ENCODE peak calls at places on chromosomes 7 and 10, in four cellular contexts. One of them, this sample, is unnamed.

GRCh38 chr7:116229359-116229758 is 19.0 kb downstream of the TES start:
- DNase-seq in K562: no peak
- DNase-seq in SK-N-SH: no peak
- DNase-seq in GM12878: no peak
- DNase-seq in this sample: no peak

GRCh38 chr7:114910787-114911186 is 11.1 kb upstream of the MDFIC start:
- DNase-seq in K562: no peak
- DNase-seq in SK-N-SH: no peak
- DNase-seq in GM12878: no peak
- DNase-seq in this sample: no peak

GRCh38 chr7:124208173-124208572 is 175.3 kb upstream of the TMEM229A start:
- DNase-seq in K562: no peak
- DNase-seq in SK-N-SH: no peak
- DNase-seq in GM12878: no peak
- DNase-seq in this sample: no peak

GRCh38 chr7:112202819-112203218 is 3.4 kb downstream of the DOCK4 start:
- DNase-seq in K562: no peak
- DNase-seq in SK-N-SH: peak; percentile 30
- DNase-seq in GM12878: no peak
- DNase-seq in this sample: no peak

GRCh38 chr7:128704909-128705308 is 32.8 kb downstream of the GARIN1A start:
- DNase-seq in K562: no peak
- DNase-seq in SK-N-SH: no peak
- DNase-seq in GM12878: no peak
- DNase-seq in this sample: no peak

GRCh38 chr10:97081621-97082235 is 104.0 kb downstream of the SLIT1 start:
- DNase-seq in K562: peak; percentile 77
- DNase-seq in SK-N-SH: no peak
- DNase-seq in GM12878: no peak
- DNase-seq in this sample: peak; percentile 34

GRCh38 chr10:60176900-60177299 is 212.8 kb downstream of the ANK3 start:
- DNase-seq in K562: no peak
- DNase-seq in SK-N-SH: no peak
- DNase-seq in GM12878: no peak
- DNase-seq in this sample: no peak

GRCh38 chr10:59517961-59518360 is 155.6 kb upstream of the FAM13C start:
- DNase-seq in K562: no peak
- DNase-seq in SK-N-SH: no peak
- DNase-seq in GM12878: no peak
- DNase-seq in this sample: no peak

GRCh38 chr7:44292876-44293560 is 32.4 kb downstream of the CAMK2B start:
- DNase-seq in K562: no peak
- DNase-seq in SK-N-SH: no peak
- DNase-seq in GM12878: no peak
- DNase-seq in this sample: no peak

GRCh38 chr10:119567978-119568377 is 25.5 kb upstream of the RGS10 start:
- DNase-seq in K562: no peak
- DNase-seq in SK-N-SH: no peak
- DNase-seq in GM12878: no peak
- DNase-seq in this sample: no peak

GRCh38 chr7:17498230-17498629 is 199.8 kb downstream of the AHR start:
- DNase-seq in K562: no peak
- DNase-seq in SK-N-SH: no peak
- DNase-seq in GM12878: no peak
- DNase-seq in this sample: no peak

GRCh38 chr10:65341323-65341922 is 1584.4 kb upstream of the LRRTM3 start:
- DNase-seq in K562: no peak
- DNase-seq in SK-N-SH: no peak
- DNase-seq in GM12878: no peak
- DNase-seq in this sample: no peak

GRCh38 chr7:1562126-1562525 is 6.1 kb upstream of the TMEM184A start:
- DNase-seq in K562: no peak
- DNase-seq in SK-N-SH: peak; percentile 56
- DNase-seq in GM12878: no peak
- DNase-seq in this sample: no peak

DNA sequence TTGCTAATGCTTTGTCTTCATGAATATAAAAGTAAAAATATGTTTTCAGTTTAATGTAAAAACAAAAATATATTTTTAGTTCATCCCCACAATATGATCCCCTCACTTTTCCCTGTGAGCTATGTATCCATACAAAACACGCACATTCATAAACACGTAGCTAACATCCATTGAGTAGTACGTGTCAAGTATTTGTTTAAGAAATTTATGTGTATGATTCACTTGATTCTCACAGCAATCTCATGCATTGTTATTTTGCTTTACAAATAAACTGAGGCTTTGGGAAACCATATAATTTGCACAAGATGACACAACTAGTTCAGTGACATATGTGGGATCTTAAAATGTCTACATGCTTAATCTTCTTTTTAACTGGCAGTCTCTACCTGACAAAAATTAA is 329.6 kb upstream of the SEMA3C start:
- DNase-seq in K562: no peak
- DNase-seq in SK-N-SH: no peak
- DNase-seq in GM12878: no peak
- DNase-seq in this sample: no peak
- TF ChIP-seq YY1 in K562: no peak
- TF ChIP-seq YY1 in SK-N-SH: no peak
- TF ChIP-seq YY1 in GM12878: no peak
- TF ChIP-seq YY1 in this sample: no peak

DNA sequence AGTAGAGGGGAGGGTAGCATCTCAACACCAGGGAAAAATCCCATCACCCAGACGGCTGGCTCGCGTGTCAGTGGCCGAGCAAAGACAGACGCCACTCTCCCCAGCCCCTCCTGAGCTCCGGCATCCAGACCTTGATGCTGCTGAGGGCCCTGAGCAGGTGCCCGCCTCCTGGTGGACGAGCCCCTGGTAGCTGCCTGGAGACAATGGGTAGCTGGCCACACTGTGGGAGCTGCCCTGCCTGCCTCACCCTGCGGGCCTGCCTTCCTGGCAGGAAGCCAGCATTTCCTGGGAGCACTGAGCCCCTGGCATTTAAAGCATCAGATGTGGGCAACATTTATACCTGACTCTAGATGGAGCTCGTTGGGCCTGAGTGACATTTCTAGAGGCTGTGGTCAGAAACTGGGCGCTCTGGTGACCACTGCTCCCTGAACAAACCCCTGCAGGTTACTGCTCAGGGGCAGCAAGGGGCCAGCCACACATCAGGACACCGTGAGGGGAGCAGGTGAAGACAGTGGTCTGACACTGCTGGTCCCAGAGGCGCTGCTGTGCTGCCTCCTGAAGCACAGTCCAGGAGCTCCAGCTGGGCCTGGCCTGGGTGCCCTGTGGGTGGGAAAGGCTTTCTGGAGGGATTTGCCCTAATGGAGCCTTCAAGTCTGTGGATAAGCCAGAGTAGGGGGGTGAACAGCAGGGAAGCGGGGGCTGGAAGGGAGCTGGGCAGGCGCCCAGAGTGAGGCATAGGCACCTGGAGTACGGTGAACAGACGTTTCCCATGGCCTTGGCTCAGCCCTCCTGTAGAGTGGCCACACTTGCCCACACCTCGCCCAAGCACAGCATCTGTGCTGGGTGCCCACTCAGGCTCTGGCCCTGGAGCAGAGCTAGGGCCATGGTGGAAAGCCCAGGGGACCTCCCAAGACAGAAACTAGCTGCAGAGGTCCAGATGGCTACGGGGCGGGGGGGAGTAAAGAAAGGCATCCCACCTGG is 138.7 kb downstream of the MAPK8 start:
- DNase-seq in K562: no peak
- DNase-seq in SK-N-SH: peak; percentile 70
- DNase-seq in GM12878: no peak
- DNase-seq in this sample: no peak
- TF ChIP-seq ZBTB33 in K562: no peak
- TF ChIP-seq ZBTB33 in SK-N-SH: no peak
- TF ChIP-seq ZBTB33 in GM12878: no peak
- TF ChIP-seq ZBTB33 in this sample: no peak

DNA sequence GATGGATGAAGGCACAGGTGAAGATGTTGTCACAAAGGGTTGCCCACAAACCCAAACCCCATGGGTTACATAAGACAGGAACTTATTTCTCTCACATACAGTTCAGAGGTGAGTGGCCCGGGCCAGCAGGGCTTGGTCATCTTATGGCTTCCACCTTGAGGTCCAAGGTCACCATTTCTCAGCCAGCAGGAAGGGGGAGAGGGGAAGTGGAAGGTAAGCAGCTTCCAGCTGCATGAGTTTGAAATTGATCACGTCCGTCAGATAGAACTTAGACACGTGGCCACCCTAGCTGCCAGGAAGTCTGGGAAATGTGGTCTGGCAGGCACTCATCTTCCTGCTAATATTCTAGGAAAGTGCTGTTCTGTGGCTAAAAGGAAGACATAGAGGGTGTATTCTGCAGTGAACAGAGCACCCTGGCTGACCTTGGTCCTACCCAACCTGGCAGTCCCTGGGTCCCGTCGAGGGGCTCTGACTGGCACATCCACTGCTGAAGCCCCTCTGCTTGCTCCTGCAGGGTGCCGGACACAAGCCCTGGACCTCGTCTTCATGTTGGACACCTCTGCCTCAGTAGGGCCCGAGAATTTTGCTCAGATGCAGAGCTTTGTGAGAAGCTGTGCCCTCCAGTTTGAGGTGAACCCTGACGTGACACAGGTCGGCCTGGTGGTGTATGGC is 49.5 kb downstream of the VWA2 start:
- DNase-seq in K562: no peak
- DNase-seq in SK-N-SH: no peak
- DNase-seq in GM12878: no peak
- DNase-seq in this sample: no peak
- TF ChIP-seq RAD21 in K562: no peak
- TF ChIP-seq RAD21 in SK-N-SH: no peak
- TF ChIP-seq RAD21 in GM12878: no peak
- TF ChIP-seq RAD21 in this sample: no peak

DNA sequence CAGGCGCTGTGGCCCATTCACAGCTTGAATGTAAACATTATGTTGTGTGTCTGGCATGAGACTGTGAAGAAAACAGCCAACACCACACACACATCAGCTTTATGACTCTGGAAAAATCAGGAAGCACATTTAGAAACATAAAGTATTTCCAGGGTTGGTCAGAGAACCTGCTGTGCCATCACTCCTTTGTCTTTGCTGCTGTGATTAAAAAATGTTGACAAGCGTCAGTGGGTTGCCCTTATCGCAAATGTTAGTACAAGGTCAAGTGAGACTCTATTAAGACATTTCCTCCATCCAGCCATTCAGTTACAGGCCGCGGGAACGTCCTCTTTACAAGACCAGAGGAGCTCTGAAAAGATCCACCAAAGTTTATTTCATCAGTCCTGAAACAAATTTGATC is 95.4 kb downstream of the TAX1BP1 start:
- DNase-seq in K562: no peak
- DNase-seq in SK-N-SH: no peak
- DNase-seq in GM12878: no peak
- DNase-seq in this sample: no peak
- TF ChIP-seq YY1 in K562: no peak
- TF ChIP-seq YY1 in SK-N-SH: no peak
- TF ChIP-seq YY1 in GM12878: no peak
- TF ChIP-seq YY1 in this sample: no peak

GRCh38 chr10:86685416-86685815 is 17.1 kb downstream of the LDB3 start:
- DNase-seq in K562: no peak
- DNase-seq in SK-N-SH: no peak
- DNase-seq in GM12878: no peak
- DNase-seq in this sample: no peak

GRCh38 chr10:86685893-86686632 is 17.8 kb downstream of the LDB3 start:
- DNase-seq in K562: no peak
- DNase-seq in SK-N-SH: no peak
- DNase-seq in GM12878: no peak
- DNase-seq in this sample: no peak

GRCh38 chr10:86681722-86682386 is 13.5 kb downstream of the LDB3 start:
- DNase-seq in K562: no peak
- DNase-seq in SK-N-SH: no peak
- DNase-seq in GM12878: no peak
- DNase-seq in this sample: no peak

GRCh38 chr10:86682675-86683074 is 14.4 kb downstream of the LDB3 start:
- DNase-seq in K562: no peak
- DNase-seq in SK-N-SH: no peak
- DNase-seq in GM12878: no peak
- DNase-seq in this sample: no peak

GRCh38 chr10:86684305-86684704 is 16.0 kb downstream of the LDB3 start:
- DNase-seq in K562: peak; percentile 36
- DNase-seq in SK-N-SH: peak; percentile 74
- DNase-seq in GM12878: no peak
- DNase-seq in this sample: no peak
- TF ChIP-seq ZBTB33 in K562: no peak
- TF ChIP-seq ZBTB33 in SK-N-SH: no peak
- TF ChIP-seq ZBTB33 in GM12878: no peak
- TF ChIP-seq ZBTB33 in this sample: no peak

DNA sequence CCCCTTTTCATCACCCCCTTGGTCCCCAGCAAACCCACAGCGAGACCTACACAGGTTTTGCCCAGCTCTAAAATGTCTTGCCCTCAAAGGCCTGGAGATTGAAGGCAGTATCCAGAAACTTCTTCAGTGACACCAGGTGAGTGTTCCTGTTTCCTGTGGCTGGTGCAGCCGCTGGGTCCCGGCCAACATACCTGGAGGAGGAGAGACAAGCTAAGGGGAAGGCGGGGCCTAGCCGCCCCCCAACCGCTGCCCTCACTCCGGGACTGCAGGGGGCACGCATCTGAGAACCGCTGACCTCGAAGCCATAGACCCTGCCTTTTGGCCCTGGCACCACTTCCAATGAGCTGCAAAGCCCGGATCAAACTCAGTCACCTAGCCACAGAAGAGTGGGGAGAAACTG is 27.0 kb downstream of the OGDHL start:
- DNase-seq in K562: no peak
- DNase-seq in SK-N-SH: peak; percentile 14
- DNase-seq in GM12878: no peak
- DNase-seq in this sample: no peak
- TF ChIP-seq RAD21 in K562: no peak
- TF ChIP-seq RAD21 in SK-N-SH: no peak
- TF ChIP-seq RAD21 in GM12878: no peak
- TF ChIP-seq RAD21 in this sample: no peak

This sample was measured in HCT116.